ENCODE peak calls at places on chromosomes 6 and 20, in five cellular contexts. L is body of pancreas, X is AG04450, R is lower lobe of right lung, W is HAP-1. J is an unnamed sample.

GRCh38 chr6:26543953-26544352 is 5.8 kb downstream of the HMGN4 start:
- DNase-seq in L (no peak), R (no peak), X (no peak), W (no peak), J (no peak)

GRCh38 chr20:47220161-47220582 is 136.3 kb downstream of the ZMYND8 start:
- DNase-seq in L (peak; percentile 38), X (no peak), W (peak; percentile 12), R (no peak), J (peak; percentile 60)

GRCh38 chr20:49452011-49452482 is 30.4 kb downstream of the KCNB1 start:
- DNase-seq in W (no peak), X (no peak), L (peak; percentile 30), R (no peak), J (no peak)

GRCh38 chr6:163893609-163894189 is 479.2 kb downstream of the QKI start:
- DNase-seq in L (no peak), W (no peak), R (no peak), X (no peak), J (no peak)

GRCh38 chr6:110951986-110952794 is 6.3 kb upstream of the GTF3C6 start:
- DNase-seq in W (no peak), X (no peak), R (no peak), L (no peak), J (no peak)

GRCh38 chr6:36029464-36029863 is 1.9 kb downstream of the MAPK14 start:
- DNase-seq in L (no peak), W (peak; percentile 32), R (no peak), X (peak; percentile 48), J (no peak)

GRCh38 chr6:33984466-33985332 is 161.2 kb downstream of the GRM4 start:
- DNase-seq in R (no peak), W (no peak), X (no peak), L (no peak), J (peak; percentile 31)

GRCh38 chr6:684831-685636 is 7.9 kb downstream of the EXOC2 start:
- DNase-seq in R (no peak), W (no peak), L (no peak), X (no peak), J (no peak)

GRCh38 chr6:75266716-75267291 is 17.8 kb downstream of the TMEM30A start:
- DNase-seq in W (peak; percentile 68), X (no peak), L (no peak), R (no peak), J (no peak)

GRCh38 chr6:170190046-170190445 is 100.8 kb downstream of the DLL1 start:
- DNase-seq in X (no peak), W (no peak), L (no peak), R (no peak), J (no peak)

GRCh38 chr6:89071036-89071435 is 9.5 kb upstream of the PNRC1 start:
- DNase-seq in W (no peak), R (no peak), L (no peak), X (no peak), J (no peak)

GRCh38 chr20:58868795-58869194 is 16.3 kb downstream of the GNAS start:
- DNase-seq in X (no peak), R (no peak), W (peak; percentile 64), L (no peak), J (peak; percentile 70)

GRCh38 chr20:35077341-35077740 is 15.3 kb downstream of the TRPC4AP start:
- DNase-seq in R (no peak), X (no peak), L (no peak), W (no peak), J (no peak)

GRCh38 chr6:106692112-106692822 is 62.9 kb downstream of the QRSL1 start:
- DNase-seq in X (no peak), R (no peak), L (peak; percentile 88), W (peak; percentile 76), J (peak; percentile 16)

GRCh38 chr20:23608251-23608846 is 2.6 kb upstream of the CST9 start:
- DNase-seq in X (no peak), W (no peak), L (no peak), R (no peak), J (no peak)

GRCh38 chr6:87210979-87211378 is 55.6 kb downstream of the ZNF292 start:
- DNase-seq in R (no peak), L (no peak), W (no peak), X (no peak), J (no peak)

GRCh38 chr6:12229332-12229731 is 60.8 kb upstream of the EDN1 start:
- DNase-seq in L (no peak), R (no peak), X (no peak), W (no peak), J (no peak)

DNA sequence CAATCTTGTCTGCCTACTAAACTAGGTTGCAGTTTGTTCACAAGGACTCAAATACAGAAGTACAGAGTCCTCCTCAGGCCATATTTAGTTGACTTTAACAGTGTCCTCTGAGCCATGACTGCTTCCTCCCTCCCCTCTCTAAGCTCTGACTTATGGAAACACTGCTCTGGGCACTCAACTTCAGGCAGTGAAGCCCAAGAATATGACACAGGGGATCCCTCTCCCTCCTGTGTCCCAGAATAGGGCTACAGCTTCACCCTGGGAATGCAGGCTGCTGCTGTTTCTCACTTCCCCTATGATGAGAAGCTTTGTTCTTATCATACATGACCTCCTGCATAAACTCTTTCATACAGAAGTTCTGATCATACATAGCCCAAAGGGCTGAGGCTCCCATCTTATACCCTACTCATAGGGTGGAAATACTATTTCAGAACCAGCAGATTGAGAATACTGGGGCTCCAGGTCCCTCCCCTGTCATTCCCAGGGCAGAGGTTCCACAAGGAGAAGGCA is 97.3 kb upstream of the UST start:
- DNase-seq in W (no peak), L (no peak), X (no peak), R (no peak), J (no peak)
- H3K9me3 ChIP-seq in W (peaks cover 10% of the 10 kb centered on the region), L (no peaks in the 10 kb centered on the region), X (peaks cover 4% of the 10 kb centered on the region), R (no peaks in the 10 kb centered on the region), J (peaks cover 15% of the 10 kb centered on the region)

GRCh38 chr20:41034239-41034638 is 5.6 kb downstream of the TOP1 start:
- DNase-seq in L (no peak), X (no peak), W (no peak), R (no peak), J (no peak)

GRCh38 chr20:41038878-41039404 is 10.3 kb downstream of the TOP1 start:
- DNase-seq in R (no peak), W (no peak), X (no peak), L (no peak), J (no peak)

GRCh38 chr20:41038149-41038877 is 9.7 kb downstream of the TOP1 start:
- DNase-seq in L (no peak), X (no peak), R (no peak), W (no peak), J (no peak)

GRCh38 chr20:41035207-41035606 is 6.6 kb downstream of the TOP1 start:
- DNase-seq in L (no peak), X (no peak), W (no peak), R (no peak), J (no peak)

DNA sequence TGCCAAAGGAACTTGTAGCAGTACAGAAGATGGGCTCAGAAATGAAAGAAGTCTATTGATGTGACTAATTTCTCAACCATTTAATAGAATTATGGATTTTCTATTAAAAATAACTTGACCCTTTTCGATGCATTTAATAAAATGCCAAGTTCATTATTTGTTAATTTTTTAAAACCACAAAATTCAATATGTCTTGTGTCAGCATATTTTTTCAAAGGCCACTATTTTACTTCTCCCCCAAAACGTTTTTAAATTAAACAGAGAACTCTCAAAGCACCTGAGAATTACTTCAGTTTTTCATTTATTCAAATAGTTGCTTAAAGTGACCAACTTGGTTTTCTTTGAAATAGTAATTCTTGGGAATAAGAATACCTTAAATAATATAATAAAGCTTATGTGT is 8.6 kb downstream of the TOP1 start:
- DNase-seq in X (no peak), W (no peak), L (no peak), R (no peak), J (no peak)
- H3K9me3 ChIP-seq in X (no peaks in the 10 kb centered on the region), W (no peaks in the 10 kb centered on the region), L (no peaks in the 10 kb centered on the region), R (no peaks in the 10 kb centered on the region), J (no peaks in the 10 kb centered on the region)

DNA sequence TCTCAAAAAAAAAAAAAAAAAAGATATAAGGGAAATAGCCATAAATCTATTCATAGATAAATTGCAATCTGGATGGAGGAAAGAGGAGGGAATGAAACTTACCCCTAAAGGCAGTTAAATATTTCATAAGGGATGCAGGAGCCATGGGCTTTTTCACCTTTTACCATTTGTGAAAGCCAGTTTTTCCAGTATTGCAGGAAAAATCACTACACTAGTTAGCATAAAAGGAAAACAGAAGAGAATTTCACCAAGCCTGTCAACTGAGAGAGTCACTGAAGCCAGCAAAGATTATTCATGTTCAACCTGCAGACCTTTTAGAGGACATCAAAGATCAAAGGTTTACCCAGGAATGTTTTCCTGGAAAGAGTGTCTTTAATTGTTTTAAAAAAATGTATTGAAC is 969.7 kb downstream of the KIF16B start:
- DNase-seq in W (no peak), R (no peak), L (no peak), X (no peak), J (no peak)
- H3K9me3 ChIP-seq in W (no peaks in the 10 kb centered on the region), R (no peaks in the 10 kb centered on the region), L (no peaks in the 10 kb centered on the region), X (no peaks in the 10 kb centered on the region), J (no peaks in the 10 kb centered on the region)

GRCh38 chr6:135651964-135652755 is 154.6 kb upstream of the AHI1 start:
- DNase-seq in L (no peak), R (no peak), X (no peak), W (no peak), J (no peak)
- H3K9me3 ChIP-seq in L (no peaks in the 10 kb centered on the region), R (no peaks in the 10 kb centered on the region), X (no peaks in the 10 kb centered on the region), W (peaks cover 3% of the 10 kb centered on the region), J (no peaks in the 10 kb centered on the region)